ENCODE peak calls at places on chromosomes 6 and 20, in four cellular contexts. N is nephron progenitor cell, V is AG04450, L is hepatocyte. K is an unnamed sample.

GRCh38 chr20:17525650-17526049 is 5.5 kb downstream of the BFSP1 start:
- DNase-seq in N (peak), V (no peak), L (peak), K (peak)

GRCh38 chr20:24868396-24868927 is 80.6 kb upstream of the CST7 start:
- DNase-seq in N (no peak), V (no peak), L (no peak), K (no peak)

GRCh38 chr20:41818369-41818768 is 200.2 kb upstream of the CHD6 start:
- DNase-seq in N (no peak), V (no peak), L (no peak), K (no peak)

GRCh38 chr20:17885544-17885943 is 83.0 kb downstream of the SNX5 start:
- DNase-seq in N (no peak), V (no peak), L (no peak), K (no peak)

GRCh38 chr20:12077835-12078374 is 160.2 kb downstream of the BTBD3 start:
- DNase-seq in N (no peak), V (no peak), L (no peak), K (no peak)

GRCh38 chr20:38863024-38863851 is 57.7 kb downstream of the PPP1R16B start:
- DNase-seq in N (no peak), V (no peak), L (no peak), K (no peak)

GRCh38 chr20:48008850-48009535 is 223.7 kb upstream of the SULF2 start:
- DNase-seq in N (no peak), V (no peak), L (no peak), K (no peak)

GRCh38 chr6:5989141-5989723 is 17.5 kb downstream of the NRN1 start:
- DNase-seq in N (no peak), V (no peak), L (no peak), K (no peak)